ENCODE peak calls at places on chromosomes 1 and 21, in four cellular contexts. One of them, this sample, is unnamed.

GRCh38 chr1:247401310-247402098 is 14.5 kb upstream of the NLRP3 start:
- DNase-seq in CD8-positive, alpha-beta T cell: no peak
- DNase-seq in tibial artery: no peak
- DNase-seq in colonic mucosa: peak; percentile 75
- DNase-seq in this sample: no peak

GRCh38 chr1:219419135-219419534 is 193.8 kb downstream of the ZC3H11B start:
- DNase-seq in colonic mucosa: no peak
- DNase-seq in CD8-positive, alpha-beta T cell: no peak
- DNase-seq in tibial artery: no peak
- DNase-seq in this sample: no peak

GRCh38 chr1:20371411-20371810 is 80.7 kb downstream of the VWA5B1 start:
- DNase-seq in tibial artery: no peak
- DNase-seq in CD8-positive, alpha-beta T cell: no peak
- DNase-seq in colonic mucosa: no peak
- DNase-seq in this sample: no peak

GRCh38 chr1:42756956-42757891 is 9.6 kb downstream of the P3H1 start:
- DNase-seq in colonic mucosa: no peak
- DNase-seq in CD8-positive, alpha-beta T cell: no peak
- DNase-seq in tibial artery: no peak
- DNase-seq in this sample: no peak

GRCh38 chr1:201570886-201571624 is 32.1 kb downstream of the NAV1 start:
- DNase-seq in CD8-positive, alpha-beta T cell: no peak
- DNase-seq in colonic mucosa: no peak
- DNase-seq in tibial artery: no peak
- DNase-seq in this sample: no peak

GRCh38 chr1:183942933-183943693 is 94.4 kb downstream of the COLGALT2 start:
- DNase-seq in colonic mucosa: no peak
- DNase-seq in CD8-positive, alpha-beta T cell: no peak
- DNase-seq in tibial artery: no peak
- DNase-seq in this sample: no peak

GRCh38 chr21:45479691-45480675 is 62.3 kb downstream of the SLC19A1 start:
- DNase-seq in colonic mucosa: no peak
- DNase-seq in tibial artery: no peak
- DNase-seq in CD8-positive, alpha-beta T cell: no peak
- DNase-seq in this sample: no peak

GRCh38 chr1:9905010-9905409 is 5.1 kb downstream of the CTNNBIP1 start:
- DNase-seq in CD8-positive, alpha-beta T cell: no peak
- DNase-seq in colonic mucosa: no peak
- DNase-seq in tibial artery: no peak
- DNase-seq in this sample: no peak

GRCh38 chr1:18008116-18008515 is 99.5 kb upstream of the IGSF21 start:
- DNase-seq in colonic mucosa: no peak
- DNase-seq in CD8-positive, alpha-beta T cell: no peak
- DNase-seq in tibial artery: no peak
- DNase-seq in this sample: no peak

GRCh38 chr1:145977486-145978476 is 13.3 kb downstream of the POLR3GL start:
- DNase-seq in colonic mucosa: peak; percentile 76
- DNase-seq in CD8-positive, alpha-beta T cell: peak; percentile 85
- DNase-seq in tibial artery: peak; percentile 86
- DNase-seq in this sample: peak; percentile 62

GRCh38 chr1:179083031-179083345 is 1.1 kb downstream of the TOR3A start:
- DNase-seq in CD8-positive, alpha-beta T cell: no peak
- DNase-seq in tibial artery: no peak
- DNase-seq in colonic mucosa: no peak
- DNase-seq in this sample: no peak

GRCh38 chr1:78095618-78096416 is 50.1 kb downstream of the GIPC2 start:
- DNase-seq in colonic mucosa: no peak
- DNase-seq in tibial artery: no peak
- DNase-seq in CD8-positive, alpha-beta T cell: no peak
- DNase-seq in this sample: no peak

GRCh38 chr21:46001821-46002681 is 20.5 kb downstream of the COL6A1 start:
- DNase-seq in CD8-positive, alpha-beta T cell: peak; percentile 47
- DNase-seq in tibial artery: no peak
- DNase-seq in colonic mucosa: peak; percentile 17
- DNase-seq in this sample: peak; percentile 12

GRCh38 chr1:199808110-199808870 is 219.2 kb upstream of the NR5A2 start:
- DNase-seq in colonic mucosa: no peak
- DNase-seq in tibial artery: no peak
- DNase-seq in CD8-positive, alpha-beta T cell: no peak
- DNase-seq in this sample: no peak

GRCh38 chr1:199811163-199811562 is 216.3 kb upstream of the NR5A2 start:
- DNase-seq in tibial artery: no peak
- DNase-seq in colonic mucosa: no peak
- DNase-seq in CD8-positive, alpha-beta T cell: no peak
- DNase-seq in this sample: no peak

GRCh38 chr1:199809311-199809710 is 218.2 kb upstream of the NR5A2 start:
- DNase-seq in CD8-positive, alpha-beta T cell: no peak
- DNase-seq in tibial artery: no peak
- DNase-seq in colonic mucosa: no peak
- DNase-seq in this sample: no peak
- TF ChIP-seq CTCF in CD8-positive, alpha-beta T cell: no peak
- TF ChIP-seq CTCF in tibial artery: no peak
- TF ChIP-seq CTCF in colonic mucosa: no peak
- TF ChIP-seq CTCF in this sample: no peak

DNA sequence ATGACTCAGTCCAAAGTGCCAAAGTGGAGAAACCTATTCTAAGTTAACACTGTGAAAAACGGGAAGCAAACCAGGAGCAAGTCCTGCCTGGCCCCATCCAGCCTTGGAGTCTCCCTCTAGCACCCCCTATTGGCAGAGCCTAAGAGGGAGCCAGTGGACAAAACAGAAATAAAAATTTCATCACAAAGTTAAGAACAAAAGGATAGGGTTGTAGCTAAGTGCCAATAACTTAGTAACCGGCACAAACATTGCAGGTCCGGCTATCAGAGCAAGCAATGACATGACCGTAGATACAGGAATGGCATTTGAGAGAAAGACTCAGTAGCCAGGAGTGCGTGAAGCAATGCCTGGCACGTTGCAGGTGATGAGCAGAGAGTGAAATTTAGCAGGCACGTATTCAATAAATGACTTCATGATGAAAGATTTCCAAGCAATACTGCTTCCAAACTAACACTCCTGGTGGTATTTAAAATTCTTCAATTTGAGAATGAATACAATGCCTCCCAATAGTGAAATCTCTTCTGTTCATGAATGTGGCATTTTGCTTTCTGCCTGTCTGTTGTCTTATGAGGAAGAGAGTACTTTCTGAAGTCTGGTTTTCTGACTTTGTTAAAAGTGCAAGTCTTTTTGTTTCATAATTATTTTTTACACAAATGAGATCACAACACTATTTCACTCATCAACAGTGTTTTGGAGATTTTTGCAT is 391.0 kb downstream of the OMA1 start:
- DNase-seq in colonic mucosa: no peak
- DNase-seq in CD8-positive, alpha-beta T cell: no peak
- DNase-seq in tibial artery: no peak
- DNase-seq in this sample: no peak
- TF ChIP-seq CTCF in colonic mucosa: peak; percentile 40
- TF ChIP-seq CTCF in CD8-positive, alpha-beta T cell: no peak
- TF ChIP-seq CTCF in tibial artery: no peak
- TF ChIP-seq CTCF in this sample: no peak

GRCh38 chr1:43843684-43844083 is 89.9 kb upstream of the ARTN start:
- DNase-seq in tibial artery: no peak
- DNase-seq in colonic mucosa: no peak
- DNase-seq in CD8-positive, alpha-beta T cell: no peak
- DNase-seq in this sample: no peak
- TF ChIP-seq CTCF in tibial artery: no peak
- TF ChIP-seq CTCF in colonic mucosa: no peak
- TF ChIP-seq CTCF in CD8-positive, alpha-beta T cell: no peak
- TF ChIP-seq CTCF in this sample: no peak

GRCh38 chr1:87501738-87502137 is 173.1 kb downstream of the LMO4 start:
- DNase-seq in colonic mucosa: no peak
- DNase-seq in tibial artery: no peak
- DNase-seq in CD8-positive, alpha-beta T cell: no peak
- DNase-seq in this sample: no peak
- TF ChIP-seq CTCF in colonic mucosa: no peak
- TF ChIP-seq CTCF in tibial artery: no peak
- TF ChIP-seq CTCF in CD8-positive, alpha-beta T cell: no peak
- TF ChIP-seq CTCF in this sample: no peak

GRCh38 chr1:107273515-107273914 is 132.7 kb downstream of the NTNG1 start:
- DNase-seq in CD8-positive, alpha-beta T cell: no peak
- DNase-seq in tibial artery: no peak
- DNase-seq in colonic mucosa: no peak
- DNase-seq in this sample: no peak

GRCh38 chr1:107276247-107276646 is 135.4 kb downstream of the NTNG1 start:
- DNase-seq in tibial artery: no peak
- DNase-seq in CD8-positive, alpha-beta T cell: no peak
- DNase-seq in colonic mucosa: no peak
- DNase-seq in this sample: no peak

GRCh38 chr1:107272321-107272720 is 131.5 kb downstream of the NTNG1 start:
- DNase-seq in tibial artery: no peak
- DNase-seq in colonic mucosa: no peak
- DNase-seq in CD8-positive, alpha-beta T cell: no peak
- DNase-seq in this sample: no peak

GRCh38 chr1:107274227-107274626 is 133.4 kb downstream of the NTNG1 start:
- DNase-seq in CD8-positive, alpha-beta T cell: no peak
- DNase-seq in colonic mucosa: no peak
- DNase-seq in tibial artery: no peak
- DNase-seq in this sample: no peak

DNA sequence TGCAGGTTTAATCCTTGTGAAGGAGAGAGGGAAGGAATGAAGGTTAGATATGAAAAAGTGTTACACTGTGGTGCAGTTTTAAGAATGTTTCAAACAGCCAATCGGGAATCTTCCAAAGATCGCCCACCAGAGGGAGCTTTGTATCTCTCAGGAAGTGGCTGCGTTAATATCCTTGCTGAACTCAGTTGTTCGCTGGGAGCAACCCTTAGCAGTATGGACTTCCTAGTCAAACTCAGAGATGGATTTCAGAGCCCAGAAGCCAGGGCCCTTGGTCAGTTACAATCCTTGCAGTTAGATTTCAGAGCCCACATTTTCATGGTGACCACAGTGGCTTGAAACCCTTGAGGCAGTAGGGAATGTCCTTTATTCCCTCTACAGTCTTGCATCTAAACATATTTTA is 136.2 kb downstream of the NTNG1 start:
- DNase-seq in CD8-positive, alpha-beta T cell: no peak
- DNase-seq in colonic mucosa: peak; percentile 41
- DNase-seq in tibial artery: no peak
- DNase-seq in this sample: no peak
- TF ChIP-seq CTCF in CD8-positive, alpha-beta T cell: no peak
- TF ChIP-seq CTCF in colonic mucosa: peak; percentile 29
- TF ChIP-seq CTCF in tibial artery: no peak
- TF ChIP-seq CTCF in this sample: no peak

This sample was measured in natural killer cell.